ENCODE peak calls at places on chromosomes 13 and 19, in ten cellular contexts. I is left ventricle myocardium inferior; W is tibial artery; A is HFFc6; O is IMR-90; V is T-helper 2 cell; L is A549; U is GM10248; S is activated CD8-positive, alpha-beta memory T cell treated with anti-CD3 and anti-CD28 coated beads, Interleukin-2, amount 50 U/mL, for 48 hours; H is NCI-H2171. R is an unnamed sample.

GRCh38 chr19:48596679-48597465 is 9.7 kb upstream of the SPACA4 start:
- DNase-seq in S (no peak), L (no peak), V (no peak), U (peak), W (no peak), O (no peak), A (no peak), H (no peak), I (no peak), R (no peak)

GRCh38 chr13:23744315-23744714 is 144.9 kb downstream of the MIPEP start:
- DNase-seq in S (no peak), U (no peak), L (no peak), V (no peak), I (no peak), O (no peak), H (no peak), A (no peak), W (no peak), R (no peak)

GRCh38 chr19:10027158-10027997 is 14.1 kb downstream of the RDH8 start:
- DNase-seq in O (peak), L (peak), A (peak), U (peak), H (peak), I (peak), S (peak), V (peak), W (peak), R (peak)

GRCh38 chr13:105530468-105530867 is 1005.0 kb downstream of the EFNB2 start:
- DNase-seq in I (no peak), A (no peak), S (no peak), W (no peak), V (no peak), O (no peak), L (no peak), H (no peak), U (no peak), R (no peak)

GRCh38 chr13:94217370-94217769 is 262.1 kb downstream of the DCT start:
- DNase-seq in U (no peak), L (no peak), S (no peak), O (peak), W (no peak), I (no peak), V (no peak), A (peak), H (no peak), R (no peak)

GRCh38 chr19:49889687-49890348 is 6.9 kb downstream of the IL4I1 start:
- DNase-seq in W (peak), I (peak), V (peak), A (no peak), L (peak), S (peak), U (peak), O (peak), H (peak), R (no peak)

GRCh38 chr13:110232756-110233155 is 74.2 kb downstream of the COL4A1 start:
- DNase-seq in V (no peak), W (no peak), H (no peak), L (no peak), O (no peak), S (no peak), A (peak), U (no peak), I (no peak), R (no peak)

GRCh38 chr13:44921931-44922758 is 67.1 kb downstream of the NUFIP1 start:
- DNase-seq in V (no peak), I (no peak), U (no peak), H (no peak), O (peak), A (peak), L (peak), W (peak), S (no peak), R (peak)

GRCh38 chr13:53137777-53138176 is 109.2 kb downstream of the OLFM4 start:
- DNase-seq in W (peak), V (no peak), L (no peak), O (peak), A (peak), S (no peak), I (no peak), U (no peak), H (no peak), R (no peak)

GRCh38 chr13:57629391-57629804 is 2.1 kb upstream of the PCDH17 start:
- DNase-seq in V (no peak), A (no peak), U (no peak), L (no peak), H (no peak), I (no peak), S (no peak), W (peak), O (no peak), R (no peak)

GRCh38 chr13:27619711-27620376 is 485 bp downstream of the LNX2 start:
- DNase-seq in U (peak), W (peak), V (peak), I (peak), L (peak), S (peak), A (peak), H (no peak), O (peak), R (no peak)

GRCh38 chr13:51619614-51620013 is 35.4 kb downstream of the WDFY2 start:
- DNase-seq in O (peak), S (no peak), A (peak), H (no peak), I (no peak), L (no peak), W (no peak), V (no peak), U (no peak), R (no peak)

GRCh38 chr19:47095707-47096704 is 17.6 kb downstream of the ZC3H4 start:
- DNase-seq in V (no peak), H (no peak), S (no peak), W (peak), A (no peak), O (no peak), I (peak), U (no peak), L (peak), R (no peak)

R was measured in H54.